ENCODE peak calls at places on chromosome 2, in four cellular contexts. T is keratinocyte, A is HCT116, H is PC-9. L is an unnamed sample.

GRCh38 chr2:2707111-2708035 is 376.3 kb upstream of the MYT1L start:
- DNase-seq in T (no peak), A (no peak), H (no peak), L (no peak)

GRCh38 chr2:42359894-42360483 is 1.0 kb downstream of the COX7A2L start:
- DNase-seq in T (no peak), A (no peak), H (no peak), L (peak)

GRCh38 chr2:191165190-191165643 is 14.4 kb upstream of the STAT4 start:
- DNase-seq in T (no peak), A (peak), H (peak), L (peak)

GRCh38 chr2:190990132-190990531 is 23.8 kb downstream of the STAT1 start:
- DNase-seq in T (no peak), A (no peak), H (no peak), L (no peak)

GRCh38 chr2:21866316-21866715 is 742.5 kb downstream of the TDRD15 start:
- DNase-seq in T (no peak), A (no peak), H (no peak), L (no peak)

GRCh38 chr2:218886461-218886947 is 5.9 kb downstream of the WNT10A start:
- DNase-seq in T (no peak), A (no peak), H (no peak), L (no peak)

GRCh38 chr2:221500501-221501209 is 71.4 kb downstream of the EPHA4 start:
- DNase-seq in T (no peak), A (no peak), H (no peak), L (no peak)

GRCh38 chr2:30145826-30146336 is 926 bp upstream of the YPEL5 start:
- DNase-seq in T (no peak), A (no peak), H (peak), L (no peak)

GRCh38 chr2:158184001-158184400 is 82.3 kb downstream of the UPP2 start:
- DNase-seq in T (no peak), A (no peak), H (no peak), L (no peak)

GRCh38 chr2:22970991-22971390 is 414.0 kb upstream of the KLHL29 start:
- DNase-seq in T (no peak), A (no peak), H (no peak), L (no peak)

GRCh38 chr2:46482490-46482889 is 3.1 kb downstream of the TMEM247 start:
- DNase-seq in T (no peak), A (no peak), H (no peak), L (no peak)

GRCh38 chr2:109382946-109383345 is 230.8 kb downstream of the SEPTIN10 start:
- DNase-seq in T (no peak), A (no peak), H (no peak), L (no peak)

GRCh38 chr2:27781496-27781895 is 10.0 kb downstream of the MRPL33 start:
- DNase-seq in T (no peak), A (no peak), H (no peak), L (no peak)

GRCh38 chr2:135701442-135701841 is 40.2 kb upstream of the UBXN4 start:
- DNase-seq in T (no peak), A (no peak), H (no peak), L (peak)

GRCh38 chr2:1605659-1606400 is 138.5 kb downstream of the PXDN start:
- DNase-seq in T (no peak), A (no peak), H (no peak), L (peak)

GRCh38 chr2:53486185-53486584 is 281.4 kb upstream of the CHAC2 start:
- DNase-seq in T (no peak), A (no peak), H (no peak), L (no peak)

DNA sequence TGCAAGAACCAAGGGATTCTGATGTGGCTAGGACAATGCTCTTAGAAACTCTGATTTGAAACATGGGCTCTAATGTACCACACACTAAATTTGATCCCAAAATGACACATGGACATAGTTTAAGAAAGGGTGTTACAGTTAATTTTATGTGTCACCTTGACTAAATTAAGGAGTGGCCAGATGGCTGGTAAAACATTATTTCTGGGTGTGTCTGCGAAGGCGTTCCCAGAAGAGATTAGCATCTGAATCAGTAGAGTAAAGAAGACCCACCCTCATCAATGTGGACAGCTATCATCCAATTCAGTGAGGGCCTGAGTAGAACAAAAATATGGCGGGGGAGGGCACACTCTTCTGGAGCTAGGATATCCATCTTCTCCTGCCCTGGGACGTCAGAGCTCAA is 283.1 kb upstream of the CHAC2 start:
- DNase-seq in T (no peak), A (no peak), H (no peak), L (no peak)
- H2AFZ ChIP-seq in T (no peak), A (no peak), H (no peak), L (no peak)

DNA sequence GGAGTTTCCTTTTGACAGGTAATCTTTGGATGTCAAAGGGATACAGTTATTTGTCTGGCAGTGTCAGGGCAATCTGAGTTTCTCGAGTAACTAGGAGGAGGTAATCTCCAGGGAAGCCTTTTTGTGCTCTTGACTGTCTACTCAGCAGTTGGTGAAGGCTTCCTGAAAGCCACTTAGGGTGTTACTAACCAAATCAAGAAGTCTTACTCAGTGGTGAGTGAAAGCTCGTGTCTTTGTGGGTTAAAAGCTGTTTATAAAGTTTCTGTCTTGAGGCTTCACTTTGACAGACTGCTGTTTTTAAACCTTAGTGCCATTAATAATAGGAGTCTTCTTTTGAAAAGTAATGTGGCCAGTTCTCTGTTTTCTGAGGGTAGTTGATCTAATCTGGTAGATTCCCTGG is 1.7 kb downstream of the THSD7B start:
- DNase-seq in T (no peak), A (no peak), H (no peak), L (no peak)
- TF ChIP-seq EZH2 in T (no peak), A (no peak), H (no peak), L (no peak)

GRCh38 chr2:239014897-239015768 is 167.2 kb downstream of the TWIST2 start:
- DNase-seq in T (no peak), A (no peak), H (no peak), L (no peak)
- TF ChIP-seq CTCF in T (no peak), A (no peak), H (no peak), L (no peak)

DNA sequence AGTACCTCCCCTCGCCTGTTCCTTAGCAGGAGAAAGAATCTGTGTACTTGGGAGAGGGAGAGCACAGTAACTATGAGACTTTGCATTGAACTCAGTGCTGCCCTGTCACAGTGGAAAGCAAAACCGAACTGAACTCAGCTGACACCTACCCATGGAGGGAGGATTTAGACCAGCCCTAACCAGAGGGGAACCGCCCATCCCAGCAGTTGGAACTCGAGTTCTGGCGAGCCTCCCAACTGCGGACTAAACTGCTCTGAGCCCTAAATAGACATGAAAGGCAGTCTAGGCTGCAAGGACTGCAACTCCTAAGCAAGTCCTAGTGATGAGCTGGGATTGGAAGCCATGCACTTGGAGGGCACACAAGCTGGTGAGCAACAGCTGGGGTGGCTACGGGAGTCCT is 110.4 kb downstream of the GRB14 start:
- DNase-seq in T (no peak), A (no peak), H (no peak), L (no peak)
- H2AFZ ChIP-seq in T (no peak), A (no peak), H (no peak), L (no peak)

GRCh38 chr2:12666445-12666844 is 50.3 kb upstream of the TRIB2 start:
- DNase-seq in T (no peak), A (no peak), H (no peak), L (no peak)

GRCh38 chr2:12661472-12661871 is 55.3 kb upstream of the TRIB2 start:
- DNase-seq in T (no peak), A (no peak), H (no peak), L (peak)

GRCh38 chr2:12663306-12664037 is 53.3 kb upstream of the TRIB2 start:
- DNase-seq in T (no peak), A (no peak), H (no peak), L (no peak)

GRCh38 chr2:12665334-12665733 is 51.4 kb upstream of the TRIB2 start:
- DNase-seq in T (no peak), A (peak), H (no peak), L (no peak)
- TF ChIP-seq EZH2 in T (no peak), A (no peak), H (no peak), L (no peak)

GRCh38 chr2:63078852-63079606 is 28.4 kb downstream of the OTX1 start:
- DNase-seq in T (no peak), A (peak), H (no peak), L (peak)
- TF ChIP-seq CTCF in T (peak), A (peak), H (peak), L (peak)

DNA sequence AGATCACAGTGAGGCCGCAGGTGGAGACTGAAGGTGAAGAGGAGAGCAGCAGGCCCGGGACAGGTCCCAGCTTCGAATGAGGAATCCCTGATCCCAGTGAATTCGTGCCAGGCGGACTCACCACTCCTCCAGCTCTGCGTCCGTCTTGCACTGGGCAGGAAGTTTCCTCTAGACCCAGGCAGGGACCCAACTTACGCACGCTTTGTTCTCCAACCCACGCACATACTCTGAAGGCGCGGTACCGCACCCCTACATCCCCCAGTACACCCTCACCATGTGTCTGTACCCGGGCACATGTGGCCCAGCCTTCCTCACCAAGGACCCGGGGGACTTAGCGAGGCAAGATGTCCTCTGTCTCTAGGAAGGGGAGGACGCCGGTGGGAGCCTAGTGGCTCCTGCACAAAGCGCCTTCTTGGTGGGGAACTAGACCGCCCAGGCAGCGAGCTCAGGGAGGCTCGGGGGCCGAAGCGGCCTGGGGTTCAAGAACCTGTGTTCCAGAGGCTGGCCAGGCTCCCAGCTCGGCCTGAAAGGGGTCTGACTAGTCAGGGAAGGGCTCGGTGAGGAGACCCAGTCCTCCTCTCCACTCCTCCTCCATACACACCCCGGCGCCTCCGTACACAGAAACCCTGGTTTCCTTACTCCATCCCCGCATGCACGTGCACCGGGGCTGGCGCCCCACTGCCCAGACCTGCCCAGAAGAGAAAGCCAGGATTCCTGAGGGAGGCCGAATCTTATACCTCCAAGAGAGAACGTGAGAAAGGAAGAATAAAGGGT is 38.3 kb upstream of the ATP6V1B1 start:
- DNase-seq in T (no peak), A (no peak), H (no peak), L (no peak)
- H2AFZ ChIP-seq in T (no peak), A (no peak), H (no peak), L (no peak)

GRCh38 chr2:228180126-228181097 is 1.1 kb downstream of the SPHKAP start:
- DNase-seq in T (no peak), A (no peak), H (no peak), L (no peak)

DNA sequence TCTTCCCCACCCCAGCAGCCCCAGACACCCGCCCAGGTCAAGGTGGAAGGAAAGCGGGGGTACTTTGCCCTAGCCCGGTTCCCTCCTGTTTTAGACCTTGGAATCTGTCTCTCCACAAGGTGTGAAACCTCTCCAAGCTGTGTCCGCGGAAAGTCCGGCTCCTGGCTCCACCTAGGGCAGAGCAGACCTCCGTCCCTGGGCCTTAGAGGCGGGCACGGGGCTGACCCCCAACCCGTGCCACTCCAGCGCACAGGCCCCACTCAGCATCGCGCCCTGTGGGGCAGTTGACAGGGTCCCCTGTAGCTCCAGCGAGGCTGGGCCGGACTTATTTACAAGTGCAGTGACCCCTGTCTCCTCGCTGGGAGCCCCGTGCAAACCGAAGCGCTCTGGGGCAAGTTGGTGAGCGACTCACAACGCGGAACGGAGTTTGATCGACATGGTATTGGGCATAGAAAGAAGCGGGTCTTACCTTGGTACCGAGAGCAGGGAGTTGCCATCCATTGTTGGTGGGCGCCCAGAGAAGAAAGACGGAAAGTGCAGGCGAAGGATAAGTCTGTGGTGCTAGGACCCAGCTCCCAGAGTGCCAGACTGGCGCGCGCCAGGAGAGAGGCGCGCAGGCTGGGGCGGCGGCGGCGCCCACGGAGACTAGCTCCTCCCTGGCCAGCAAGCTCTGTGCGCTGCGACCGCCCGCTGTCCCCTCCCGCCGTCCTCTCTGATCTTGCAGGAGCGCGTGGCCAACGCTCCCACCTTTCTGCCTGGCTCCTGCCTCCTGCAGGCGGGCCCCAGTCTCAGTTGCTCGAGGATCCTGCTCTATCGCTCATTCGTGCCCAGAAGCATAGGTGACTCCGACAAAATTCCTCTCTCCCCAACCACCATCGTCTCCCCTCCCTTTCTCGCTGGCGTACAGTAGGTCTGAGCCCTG is at the start of gene SPHKAP:
- DNase-seq in T (no peak), A (no peak), H (no peak), L (no peak)
- TF ChIP-seq EZH2 in T (no peak), A (no peak), H (no peak), L (no peak)

L was measured in mammary epithelial cell.